ENCODE peak calls at places on chromosome 6, in five cellular contexts. J, R, F, L and G are unnamed samples.

GRCh38 chr6:137297887-137298286 is 78.7 kb upstream of the IFNGR1 start:
- DNase-seq in J (no peak), F (no peak), L (no peak), R (no peak), G (no peak)

GRCh38 chr6:2876210-2877056 is 26.7 kb downstream of the SERPINB9 start:
- DNase-seq in R (no peak), L (peak), J (peak), F (no peak), G (peak)

GRCh38 chr6:25942561-25943147 is 12.2 kb upstream of the SLC17A2 start:
- DNase-seq in F (no peak), L (no peak), J (no peak), R (peak), G (peak)

GRCh38 chr6:124964764-124965105 is 2.5 kb downstream of the RNF217 start:
- DNase-seq in L (no peak), R (no peak), J (no peak), F (no peak), G (no peak)

GRCh38 chr6:129801909-129802308 is 59.2 kb downstream of the TMEM244 start:
- DNase-seq in R (no peak), F (peak), J (no peak), L (no peak), G (no peak)

GRCh38 chr6:7254980-7255825 is 57.8 kb downstream of the SSR1 start:
- DNase-seq in F (no peak), L (no peak), J (no peak), R (no peak), G (no peak)

GRCh38 chr6:99026135-99026534 is 78.4 kb upstream of the FBXL4 start:
- DNase-seq in F (no peak), J (no peak), R (no peak), L (no peak), G (no peak)

GRCh38 chr6:119445666-119446622 is 96.4 kb upstream of the MAN1A1 start:
- DNase-seq in L (no peak), F (no peak), R (no peak), J (no peak), G (peak)

GRCh38 chr6:121544691-121545090 is 109.2 kb downstream of the GJA1 start:
- DNase-seq in L (no peak), R (no peak), F (no peak), J (no peak), G (no peak)

GRCh38 chr6:41744236-41744787 is 2.9 kb downstream of the PGC start:
- DNase-seq in J (no peak), R (no peak), L (no peak), F (no peak), G (no peak)

GRCh38 chr6:23111984-23112383 is 542.6 kb downstream of the HDGFL1 start:
- DNase-seq in L (no peak), R (no peak), J (no peak), F (no peak), G (no peak)

GRCh38 chr6:137767931-137768690 is 98.9 kb upstream of the TNFAIP3 start:
- DNase-seq in R (no peak), J (no peak), L (no peak), F (no peak), G (no peak)

GRCh38 chr6:147750420-147750819 is 241.9 kb downstream of the SAMD5 start:
- DNase-seq in J (no peak), R (no peak), F (no peak), L (no peak), G (no peak)

GRCh38 chr6:168452685-168453377 is 11.8 kb downstream of the SMOC2 start:
- DNase-seq in J (peak), R (no peak), F (peak), L (no peak), G (no peak)

GRCh38 chr6:89148016-89148750 is 2.3 kb downstream of the PM20D2 start:
- DNase-seq in F (no peak), L (no peak), R (no peak), J (no peak), G (no peak)

GRCh38 chr6:73521351-73522254 is 771 bp upstream of the EEF1A1 start:
- DNase-seq in J (peak), F (peak), R (no peak), L (peak), G (peak)

GRCh38 chr6:88763160-88763559 is 200.3 kb downstream of the RNGTT start:
- DNase-seq in J (no peak), R (no peak), F (no peak), L (no peak), G (no peak)

GRCh38 chr6:168049681-168050224 is 29.3 kb downstream of the FRMD1 start:
- DNase-seq in R (no peak), L (no peak), F (no peak), J (no peak), G (no peak)

GRCh38 chr6:132888701-132889100 is 74.3 kb downstream of the RPS12 start:
- DNase-seq in R (no peak), F (no peak), J (no peak), L (no peak), G (no peak)

GRCh38 chr6:106547961-106548453 is 81.3 kb downstream of the RTN4IP1 start:
- DNase-seq in R (no peak), J (no peak), L (no peak), F (no peak), G (peak)

GRCh38 chr6:84967389-84967788 is 203.0 kb upstream of the TBX18 start:
- DNase-seq in F (no peak), J (no peak), L (no peak), R (peak), G (peak)

GRCh38 chr6:72553531-72554202 is 68.2 kb upstream of the KCNQ5 start:
- DNase-seq in L (no peak), R (peak), J (no peak), F (no peak), G (peak)

GRCh38 chr6:64665137-64665536 is 1029.5 kb downstream of the PHF3 start:
- DNase-seq in L (no peak), F (no peak), R (no peak), J (no peak), G (no peak)

GRCh38 chr6:142846883-142847287 is 98.1 kb downstream of the HIVEP2 start:
- DNase-seq in J (peak), L (no peak), R (peak), F (no peak), G (peak)

GRCh38 chr6:47153066-47153755 is 111.1 kb upstream of the ADGRF1 start:
- DNase-seq in J (no peak), F (no peak), L (no peak), R (no peak), G (peak)

GRCh38 chr6:7241709-7242645 is 71.0 kb downstream of the SSR1 start:
- DNase-seq in R (no peak), J (no peak), L (no peak), F (no peak), G (no peak)

GRCh38 chr6:137798846-137799245 is 68.2 kb upstream of the TNFAIP3 start:
- DNase-seq in F (no peak), R (no peak), J (no peak), L (no peak), G (no peak)

GRCh38 chr6:97021194-97021593 is 96.7 kb downstream of the KLHL32 start:
- DNase-seq in F (no peak), R (no peak), J (no peak), L (no peak), G (no peak)
- H3K27ac ChIP-seq in F (no peak), R (no peak), J (no peak), L (no peak), G (no peak)

GRCh38 chr6:154448448-154449096 is 61.9 kb downstream of the CNKSR3 start:
- DNase-seq in L (no peak), J (no peak), R (no peak), F (no peak), G (no peak)
- TF ChIP-seq CTCF in L (peak), J (peak), R (no peak), F (peak), G (no peak)

GRCh38 chr6:32894085-32895005 is 40.4 kb downstream of the PSMB9 start:
- DNase-seq in L (peak), J (peak), F (peak), R (peak), G (peak)

GRCh38 chr6:32895006-32895345 is 41.0 kb downstream of the PSMB9 start:
- DNase-seq in J (no peak), L (no peak), F (no peak), R (no peak), G (no peak)
- H3K27ac ChIP-seq in J (peak), L (peak), F (peak), R (peak), G (peak)

GRCh38 chr6:109445382-109445781 is 4.9 kb downstream of the SMPD2 start:
- DNase-seq in J (no peak), L (no peak), R (no peak), F (no peak), G (no peak)
- TF ChIP-seq CTCF in J (no peak), L (no peak), R (no peak), F (no peak), G (no peak)

GRCh38 chr6:52435345-52435744 is 15.2 kb downstream of the EFHC1 start:
- DNase-seq in J (no peak), R (no peak), F (no peak), L (no peak), G (no peak)
- H3K27ac ChIP-seq in J (no peak), R (no peak), F (no peak), L (no peak), G (no peak)

GRCh38 chr6:93040375-93040774 is 379.0 kb downstream of the EPHA7 start:
- DNase-seq in F (no peak), J (no peak), L (no peak), R (no peak), G (no peak)

GRCh38 chr6:93035756-93036155 is 383.6 kb downstream of the EPHA7 start:
- DNase-seq in R (no peak), F (no peak), L (no peak), J (no peak), G (no peak)

GRCh38 chr6:93036835-93037234 is 382.5 kb downstream of the EPHA7 start:
- DNase-seq in J (no peak), R (peak), F (no peak), L (no peak), G (no peak)
- TF ChIP-seq CTCF in J (no peak), R (peak), F (no peak), L (peak), G (no peak)